ENCODE peak calls at places on chromosome 10, in six cellular contexts. M is stimulated activated CD8-positive, alpha-beta memory T cell treated with anti-CD3 and anti-CD28 coated beads, Interleukin-4, amount 100 ng/mL, for 1 hour; H is NCI-H460; J is activated CD4-positive, alpha-beta T cell treated with anti-CD3 and anti-CD28 coated beads, Interleukin-2, amount 50 U/mL, for 1 hour; Y is choroid plexus epithelial cell; Q is progenitor cell of endocrine pancreas. U is an unnamed sample.

GRCh38 chr10:109853922-109854321 is 69.4 kb downstream of the XPNPEP1 start:
- DNase-seq in M (no peak), H (no peak), Y (no peak), J (no peak), Q (no peak), U (no peak)

GRCh38 chr10:19488592-19489280 is 327.5 kb upstream of the PLXDC2 start:
- DNase-seq in Y (peak), Q (peak), M (no peak), H (no peak), J (no peak), U (peak)

GRCh38 chr10:63268139-63268797 is 135.1 kb downstream of the NRBF2 start:
- DNase-seq in M (no peak), Q (no peak), J (no peak), H (no peak), Y (peak), U (peak)

GRCh38 chr10:52187521-52188258 is 126.4 kb upstream of the DKK1 start:
- DNase-seq in Y (no peak), Q (no peak), H (no peak), M (no peak), J (no peak), U (no peak)

GRCh38 chr10:17859492-17860156 is 50.5 kb downstream of the MRC1 start:
- DNase-seq in Q (no peak), Y (no peak), M (no peak), J (no peak), H (no peak), U (no peak)

GRCh38 chr10:132136689-132137088 is 50.1 kb upstream of the DPYSL4 start:
- DNase-seq in J (no peak), Q (no peak), H (no peak), M (no peak), Y (no peak), U (no peak)

GRCh38 chr10:103552856-103553742 is 59.6 kb downstream of the NEURL1 start:
- DNase-seq in J (no peak), Y (no peak), Q (no peak), M (no peak), H (no peak), U (no peak)

GRCh38 chr10:97416565-97416964 is 9.4 kb upstream of the PGAM1 start:
- DNase-seq in J (no peak), M (no peak), H (no peak), Q (no peak), Y (no peak), U (no peak)

GRCh38 chr10:77070317-77070716 is 567.3 kb downstream of the KCNMA1 start:
- DNase-seq in Y (no peak), Q (no peak), J (no peak), M (no peak), H (no peak), U (no peak)

GRCh38 chr10:34121974-34122282 is 693.2 kb downstream of the PARD3 start:
- DNase-seq in Q (no peak), J (no peak), H (no peak), M (no peak), Y (peak), U (peak)

GRCh38 chr10:97336942-97337719 is 2.6 kb upstream of the FRAT2 start:
- DNase-seq in M (no peak), Q (no peak), Y (peak), H (no peak), J (no peak), U (no peak)

GRCh38 chr10:101619983-101620382 is 31.9 kb downstream of the DPCD start:
- DNase-seq in Q (no peak), M (no peak), J (no peak), Y (no peak), H (no peak), U (no peak)

GRCh38 chr10:107487284-107487683 is 322.8 kb upstream of the SORCS1 start:
- DNase-seq in H (no peak), J (no peak), Q (no peak), Y (peak), M (no peak), U (peak)

GRCh38 chr10:88491314-88491713 is 91.8 kb downstream of the RNLS start:
- DNase-seq in Q (no peak), H (no peak), Y (no peak), M (no peak), J (no peak), U (no peak)

GRCh38 chr10:29918623-29919400 is 140.6 kb downstream of the JCAD start:
- DNase-seq in J (no peak), M (no peak), Q (no peak), Y (no peak), H (no peak), U (no peak)

GRCh38 chr10:43252785-43253341 is 14.0 kb downstream of the RASGEF1A start:
- DNase-seq in H (no peak), Y (no peak), J (no peak), Q (peak), M (no peak), U (no peak)

GRCh38 chr10:77609781-77610272 is 27.8 kb downstream of the KCNMA1 start:
- DNase-seq in H (no peak), Q (no peak), J (no peak), M (no peak), Y (peak), U (peak)

GRCh38 chr10:119724630-119725549 is 960 bp upstream of the INPP5F start:
- DNase-seq in M (no peak), Q (no peak), J (no peak), H (no peak), Y (peak), U (peak)

GRCh38 chr10:316390-316789 is 181.1 kb downstream of the ZMYND11 start:
- DNase-seq in H (no peak), Y (no peak), M (no peak), Q (no peak), J (no peak), U (no peak)

GRCh38 chr10:36573246-36573645 is 552.2 kb upstream of the ANKRD30A start:
- DNase-seq in J (no peak), Q (no peak), M (no peak), Y (no peak), H (no peak), U (no peak)

GRCh38 chr10:34134602-34135001 is 680.5 kb downstream of the PARD3 start:
- DNase-seq in M (no peak), J (no peak), Y (no peak), Q (no peak), H (no peak), U (no peak)

GRCh38 chr10:98039690-98040381 is 9.4 kb upstream of the CRTAC1 start:
- DNase-seq in H (no peak), J (no peak), Y (no peak), Q (no peak), M (no peak), U (no peak)

GRCh38 chr10:12902135-12902572 is 99.4 kb downstream of the CCDC3 start:
- DNase-seq in Q (peak), J (peak), Y (peak), M (peak), H (peak), U (peak)

GRCh38 chr10:26557641-26558014 is 119.5 kb downstream of the APBB1IP start:
- DNase-seq in Q (no peak), H (no peak), M (no peak), J (no peak), Y (no peak), U (peak)

GRCh38 chr10:23696476-23696875 is 257.6 kb downstream of the OTUD1 start:
- DNase-seq in Y (no peak), J (no peak), H (no peak), Q (no peak), M (no peak), U (no peak)

GRCh38 chr10:119967066-119967465 is 74.5 kb downstream of the SEC23IP start:
- DNase-seq in H (no peak), Y (no peak), Q (no peak), M (no peak), J (no peak), U (no peak)

GRCh38 chr10:78115135-78115853 is 81.6 kb downstream of the RPS24 start:
- DNase-seq in Y (no peak), M (no peak), J (no peak), Q (no peak), H (no peak), U (no peak)

GRCh38 chr10:8146650-8147049 is 92.2 kb downstream of the GATA3 start:
- DNase-seq in Y (no peak), M (no peak), Q (no peak), H (no peak), J (no peak), U (peak)

GRCh38 chr10:68047554-68048327 is 27.3 kb downstream of the HERC4 start:
- DNase-seq in J (no peak), Q (no peak), H (no peak), M (no peak), Y (peak), U (peak)

GRCh38 chr10:47261121-47261520 is 38.9 kb upstream of the GDF10 start:
- DNase-seq in J (peak), Q (no peak), M (no peak), Y (no peak), H (no peak), U (no peak)

GRCh38 chr10:42785759-42786158 is 3.2 kb downstream of the BMS1 start:
- DNase-seq in Q (no peak), Y (no peak), J (no peak), H (no peak), M (no peak), U (no peak)

GRCh38 chr10:108461976-108462375 is 1297.5 kb upstream of the SORCS1 start:
- DNase-seq in H (no peak), J (no peak), Q (no peak), Y (no peak), M (no peak), U (no peak)

GRCh38 chr10:22017283-22018020 is 13.9 kb upstream of the DNAJC1 start:
- DNase-seq in Q (no peak), J (no peak), Y (peak), M (no peak), H (no peak), U (no peak)